ENCODE peak calls at places on chromosomes 3 and 15, in eight cellular contexts. E is ELR; H is stimulated activated CD8-positive, alpha-beta memory T cell treated with anti-CD3 and anti-CD28 coated beads, Interleukin-7, amount 100 ng/mL, for 1 hour; V is LoVo; T is ecto neural progenitor cell; K is OCI-LY7; S is erythroblast; X is esophagus squamous epithelium. A is an unnamed sample.

GRCh38 chr15:92053727-92054316 is 200.3 kb downstream of the SLCO3A1 start:
- DNase-seq in E (no peak), H (no peak), V (no peak), T (no peak), K (peak; percentile 18), S (no peak), X (no peak), A (no peak)

GRCh38 chr3:149145926-149146325 is 16.5 kb downstream of the HPS3 start:
- DNase-seq in E (no peak), H (no peak), V (no peak), T (no peak), K (peak; percentile 89), S (no peak), X (no peak), A (no peak)

GRCh38 chr15:91522609-91523332 is 330.7 kb upstream of the SLCO3A1 start:
- DNase-seq in E (peak; percentile 3), H (no peak), V (no peak), T (no peak), K (no peak), S (peak; percentile 28), X (no peak), A (no peak)

GRCh38 chr3:12464181-12464580 is 20.1 kb upstream of the TSEN2 start:
- DNase-seq in E (no peak), H (no peak), V (no peak), T (no peak), K (no peak), S (no peak), X (no peak), A (no peak)

GRCh38 chr3:62876064-62876463 is 848 bp upstream of the CADPS start:
- DNase-seq in E (peak; percentile 37), H (no peak), V (peak; percentile 56), T (peak; percentile 82), K (peak; percentile 87), S (no peak), X (no peak), A (no peak)

GRCh38 chr3:14388200-14388599 is 14.2 kb upstream of the SLC6A6 start:
- DNase-seq in E (no peak), H (no peak), V (no peak), T (no peak), K (peak; percentile 58), S (no peak), X (no peak), A (no peak)

GRCh38 chr3:127786358-127787070 is 35.8 kb downstream of the MGLL start:
- DNase-seq in E (no peak), H (no peak), V (no peak), T (no peak), K (no peak), S (no peak), X (no peak), A (peak; percentile 31)

GRCh38 chr3:129988429-129988828 is 13.9 kb downstream of the TRH start:
- DNase-seq in E (no peak), H (no peak), V (no peak), T (no peak), K (no peak), S (no peak), X (no peak), A (no peak)

GRCh38 chr3:122365073-122365472 is 18.0 kb downstream of the MIX23 start:
- DNase-seq in E (no peak), H (no peak), V (no peak), T (no peak), K (no peak), S (no peak), X (no peak), A (no peak)

GRCh38 chr3:51963951-51964451 is 3.3 kb downstream of the PCBP4 start:
- DNase-seq in E (no peak), H (no peak), V (no peak), T (peak; percentile 75), K (no peak), S (no peak), X (no peak), A (no peak)

GRCh38 chr15:59199775-59200465 is 6.7 kb upstream of the LDHAL6B start:
- DNase-seq in E (peak; percentile 94), H (no peak), V (peak; percentile 72), T (no peak), K (no peak), S (no peak), X (no peak), A (no peak)

GRCh38 chr15:38589502-38589901 is 24.9 kb upstream of the RASGRP1 start:
- DNase-seq in E (peak; percentile 75), H (no peak), V (peak; percentile 15), T (no peak), K (no peak), S (no peak), X (no peak), A (no peak)

GRCh38 chr15:40449275-40449674 is 8.5 kb downstream of the BAHD1 start:
- DNase-seq in E (peak; percentile 42), H (no peak), V (no peak), T (no peak), K (no peak), S (no peak), X (no peak), A (no peak)

A was measured in cerebellar nuclear complex.